ENCODE peak calls at places on chromosomes 5 and 9, in seven cellular contexts. K is PC-9; S is CD8-positive, alpha-beta T cell; P is left lung; E is lower lobe of right lung; F is heart right ventricle; N is BJ. G is an unnamed sample.

GRCh38 chr5:180636016-180636402 is 13.4 kb downstream of the FLT4 start:
- DNase-seq in K (no peak), S (no peak), P (peak), E (peak), F (no peak), N (no peak), G (no peak)

GRCh38 chr9:129803679-129804065 is 688 bp downstream of the TOR1B start:
- DNase-seq in K (no peak), S (no peak), P (no peak), E (no peak), F (no peak), N (no peak), G (no peak)

GRCh38 chr5:141763526-141763925 is 81.5 kb upstream of the ARAP3 start:
- DNase-seq in K (no peak), S (no peak), P (no peak), E (no peak), F (no peak), N (no peak), G (no peak)

GRCh38 chr9:37574996-37575395 is 1.2 kb downstream of the FBXO10 start:
- DNase-seq in K (no peak), S (no peak), P (no peak), E (no peak), F (no peak), N (no peak), G (no peak)

GRCh38 chr9:84368593-84368992 is 28.0 kb upstream of the SLC28A3 start:
- DNase-seq in K (no peak), S (no peak), P (peak), E (no peak), F (no peak), N (no peak), G (no peak)

GRCh38 chr9:95063300-95063699 is 254.2 kb downstream of the FANCC start:
- DNase-seq in K (no peak), S (no peak), P (no peak), E (no peak), F (no peak), N (no peak), G (no peak)

GRCh38 chr9:128946945-128947422 is 419 bp downstream of the DOLK start:
- DNase-seq in K (no peak), S (no peak), P (no peak), E (peak), F (peak), N (no peak), G (no peak)

GRCh38 chr9:14910178-14910805 is at the start of gene FREM1:
- DNase-seq in K (no peak), S (no peak), P (no peak), E (no peak), F (peak), N (no peak), G (no peak)

GRCh38 chr9:91857291-91857781 is 92.7 kb downstream of the ROR2 start:
- DNase-seq in K (no peak), S (no peak), P (no peak), E (no peak), F (no peak), N (no peak), G (no peak)

GRCh38 chr5:179405426-179406030 is 60.3 kb upstream of the ADAMTS2 start:
- DNase-seq in K (no peak), S (no peak), P (no peak), E (no peak), F (no peak), N (no peak), G (no peak)

GRCh38 chr9:20312732-20313131 is 309.6 kb downstream of the MLLT3 start:
- DNase-seq in K (no peak), S (no peak), P (no peak), E (no peak), F (no peak), N (no peak), G (no peak)

GRCh38 chr9:134811673-134812668 is 68.6 kb upstream of the FCN2 start:
- DNase-seq in K (no peak), S (no peak), P (no peak), E (no peak), F (no peak), N (peak), G (no peak)

GRCh38 chr5:61280766-61281427 is 51.2 kb upstream of the ZSWIM6 start:
- DNase-seq in K (no peak), S (no peak), P (no peak), E (no peak), F (peak), N (no peak), G (no peak)

GRCh38 chr9:113515862-113516261 is 52.3 kb downstream of the RGS3 start:
- DNase-seq in K (no peak), S (no peak), P (no peak), E (no peak), F (no peak), N (no peak), G (no peak)

GRCh38 chr9:132006657-132007370 is 72.9 kb downstream of the MED27 start:
- DNase-seq in K (no peak), S (no peak), P (no peak), E (no peak), F (no peak), N (no peak), G (no peak)

GRCh38 chr5:2560435-2560834 is 191.0 kb downstream of the IRX2 start:
- DNase-seq in K (no peak), S (no peak), P (no peak), E (no peak), F (no peak), N (no peak), G (no peak)

GRCh38 chr5:138725885-138726457 is 27.3 kb upstream of the CTNNA1 start:
- DNase-seq in K (no peak), S (no peak), P (no peak), E (no peak), F (peak), N (no peak), G (no peak)

GRCh38 chr5:96582343-96582742 is 79.8 kb upstream of the CAST start:
- DNase-seq in K (no peak), S (no peak), P (no peak), E (no peak), F (no peak), N (no peak), G (no peak)

GRCh38 chr5:170681013-170681433 is 102.5 kb upstream of the GABRP start:
- DNase-seq in K (no peak), S (peak), P (no peak), E (no peak), F (peak), N (no peak), G (no peak)

GRCh38 chr9:127181315-127181580 is 58.8 kb upstream of the ANGPTL2 start:
- DNase-seq in K (no peak), S (no peak), P (peak), E (peak), F (no peak), N (no peak), G (no peak)

GRCh38 chr9:96027271-96028131 is 152.0 kb downstream of the ERCC6L2 start:
- DNase-seq in K (no peak), S (no peak), P (no peak), E (no peak), F (peak), N (no peak), G (no peak)

GRCh38 chr9:132078369-132079356 is 1.0 kb downstream of the MED27 start:
- DNase-seq in K (no peak), S (peak), P (no peak), E (no peak), F (no peak), N (peak), G (no peak)

GRCh38 chr5:81630721-81631120 is 120.2 kb downstream of the SSBP2 start:
- DNase-seq in K (no peak), S (no peak), P (no peak), E (no peak), F (no peak), N (no peak), G (no peak)
- H3K4me3 ChIP-seq in K (no peak), S (no peak), P (no peak), E (no peak), F (no peak), N (no peak), G (no peak)

GRCh38 chr5:126777974-126778674 is 1.2 kb downstream of the LMNB1 start:
- DNase-seq in K (peak), S (peak), P (peak), E (peak), F (peak), N (peak), G (no peak)

GRCh38 chr5:126777257-126777973 is 479 bp downstream of the LMNB1 start:
- DNase-seq in K (peak), S (peak), P (peak), E (peak), F (peak), N (no peak), G (no peak)

GRCh38 chr5:126778675-126779403 is 1.9 kb downstream of the LMNB1 start:
- DNase-seq in K (no peak), S (no peak), P (no peak), E (no peak), F (no peak), N (no peak), G (no peak)

GRCh38 chr5:126776499-126777256 is at the start of gene LMNB1:
- DNase-seq in K (peak), S (peak), P (peak), E (peak), F (peak), N (peak), G (peak)

DNA sequence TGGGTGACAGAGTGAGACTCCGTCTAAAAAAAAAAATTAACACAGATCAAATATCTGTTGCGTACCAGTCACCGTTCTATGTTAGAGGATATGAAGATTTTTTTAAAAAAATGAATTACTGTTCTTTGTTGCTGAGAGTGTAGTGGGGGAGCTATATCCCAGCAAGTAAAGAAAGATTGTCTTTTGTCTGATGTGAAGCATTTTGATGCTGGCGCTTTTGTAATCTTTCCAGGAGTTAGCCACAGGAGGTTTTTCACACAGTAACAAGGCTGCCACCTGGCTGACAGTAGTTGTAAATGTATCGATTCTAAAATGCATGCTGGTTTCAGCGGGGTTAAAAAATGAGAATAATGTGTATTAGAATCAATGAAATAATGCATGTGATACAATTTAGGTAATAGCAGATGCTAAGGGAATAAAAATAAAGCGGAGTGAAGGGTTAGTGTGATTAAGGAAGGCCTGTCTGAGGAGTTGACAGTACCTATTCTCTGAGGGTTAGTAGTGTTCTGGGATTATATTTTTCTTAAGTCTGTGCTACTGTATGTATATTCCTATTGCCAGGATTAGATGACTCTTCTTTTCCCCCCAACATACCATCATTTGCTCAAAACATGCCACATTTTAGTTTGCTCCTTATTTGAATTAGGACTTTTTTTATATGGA is 3.4 kb downstream of the LMNB1 start:
- DNase-seq in K (peak), S (peak), P (no peak), E (no peak), F (no peak), N (no peak), G (no peak)
- TF ChIP-seq CTCF in K (peak), S (peak), P (peak), E (peak), F (peak), N (peak), G (peak)

GRCh38 chr5:78377056-78377717 is 16.8 kb downstream of the SCAMP1 start:
- DNase-seq in K (no peak), S (no peak), P (no peak), E (no peak), F (peak), N (no peak), G (no peak)
- H3K4me3 ChIP-seq in K (no peak), S (no peak), P (no peak), E (no peak), F (no peak), N (no peak), G (no peak)

DNA sequence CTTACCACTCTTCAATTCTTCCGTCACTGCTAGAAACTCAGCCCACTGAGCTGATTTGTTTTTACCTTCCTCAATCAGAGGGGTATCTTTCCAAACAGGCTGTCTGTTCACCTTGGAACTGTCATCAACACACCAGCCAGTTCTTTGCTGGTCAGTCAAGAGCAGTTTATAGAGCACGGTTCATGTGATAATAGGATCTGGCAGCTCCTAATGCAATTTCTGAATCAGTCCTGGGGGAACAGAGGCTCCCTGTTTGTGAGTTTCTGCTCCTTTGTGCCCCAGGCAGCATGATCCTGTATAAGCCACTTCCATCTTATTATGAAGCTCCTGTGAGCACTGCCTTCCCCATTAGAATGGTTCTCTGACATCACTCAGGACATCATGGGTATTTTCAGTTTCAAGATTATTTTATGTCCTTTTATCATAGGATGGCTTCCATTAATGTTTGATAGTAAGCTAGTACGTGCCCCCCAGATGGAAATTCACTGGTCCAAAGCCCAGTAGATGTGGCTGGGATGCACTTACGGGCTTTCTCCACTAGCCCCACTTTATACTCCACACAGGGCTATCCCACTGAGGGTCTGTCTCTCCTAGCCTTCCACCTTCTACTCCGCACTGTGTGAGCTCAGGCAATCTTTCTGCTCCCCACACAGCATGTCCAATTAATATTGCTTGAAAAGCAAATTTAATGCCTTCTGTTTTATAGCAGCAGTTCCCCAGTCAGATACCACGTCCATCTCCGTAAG is 85.5 kb upstream of the SPIN1 start:
- DNase-seq in K (no peak), S (no peak), P (no peak), E (no peak), F (no peak), N (no peak), G (no peak)
- TF ChIP-seq CTCF in K (no peak), S (no peak), P (no peak), E (no peak), F (no peak), N (no peak), G (no peak)

DNA sequence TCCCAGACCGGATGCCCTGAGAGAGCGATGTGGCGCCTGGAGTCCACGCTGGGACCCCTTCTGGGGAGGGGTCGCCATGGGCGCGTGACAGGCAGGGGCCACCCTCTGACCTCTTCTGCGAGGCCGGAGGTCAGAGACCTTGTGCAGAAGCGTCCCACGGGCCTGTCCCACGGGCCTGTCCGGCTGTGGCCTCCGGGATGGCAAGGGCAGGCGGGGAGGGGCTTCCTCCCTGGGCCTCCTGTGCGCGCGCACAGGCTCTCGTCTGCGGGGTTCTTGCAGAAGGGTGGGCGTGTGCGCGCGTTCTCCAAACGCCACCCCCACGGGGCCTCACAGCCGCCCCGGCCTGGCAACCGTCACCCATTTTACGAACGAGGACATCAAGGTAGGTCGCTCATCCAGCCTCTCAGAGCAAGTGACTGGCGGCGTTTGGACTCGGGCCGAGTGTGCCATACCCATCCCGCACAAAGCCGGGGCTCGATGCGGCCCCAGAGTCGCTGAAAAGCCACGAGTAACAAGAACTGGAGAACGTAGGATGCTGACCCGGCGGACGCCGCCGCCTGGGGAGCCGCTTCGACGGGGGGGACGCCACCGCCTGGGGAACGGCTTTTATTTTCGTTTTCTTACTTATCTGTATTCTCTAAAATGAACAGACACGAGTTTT is 897 bp downstream of the AHRR start:
- DNase-seq in K (no peak), S (no peak), P (no peak), E (no peak), F (no peak), N (no peak), G (no peak)
- H3K4me3 ChIP-seq in K (no peak), S (peak), P (peak), E (peak), F (peak), N (peak), G (peak)